ENCODE peak calls at places on chromosomes 16 and 17, in four cellular contexts. One of them, this sample, is unnamed.

GRCh38 chr17:17028059-17028877 is 14.0 kb upstream of the MPRIP start:
- DNase-seq in PC-9: peak
- DNase-seq in CD8-positive, alpha-beta memory T cell: no peak
- DNase-seq in thoracic aorta: no peak
- DNase-seq in this sample: no peak

GRCh38 chr16:83301966-83302365 is 505.8 kb upstream of the HSBP1 start:
- DNase-seq in PC-9: no peak
- DNase-seq in CD8-positive, alpha-beta memory T cell: no peak
- DNase-seq in thoracic aorta: no peak
- DNase-seq in this sample: no peak

GRCh38 chr17:68674271-68674925 is 73.2 kb upstream of the FAM20A start:
- DNase-seq in PC-9: no peak
- DNase-seq in CD8-positive, alpha-beta memory T cell: no peak
- DNase-seq in thoracic aorta: no peak
- DNase-seq in this sample: no peak

GRCh38 chr17:40399185-40399584 is 18.5 kb downstream of the TOP2A start:
- DNase-seq in PC-9: peak
- DNase-seq in CD8-positive, alpha-beta memory T cell: no peak
- DNase-seq in thoracic aorta: no peak
- DNase-seq in this sample: no peak

GRCh38 chr17:48871551-48872351 is 20.8 kb upstream of the ATP5MC1 start:
- DNase-seq in PC-9: no peak
- DNase-seq in CD8-positive, alpha-beta memory T cell: no peak
- DNase-seq in thoracic aorta: no peak
- DNase-seq in this sample: no peak

GRCh38 chr17:1709971-1710806 is at the start of gene TLCD2:
- DNase-seq in PC-9: peak
- DNase-seq in CD8-positive, alpha-beta memory T cell: no peak
- DNase-seq in thoracic aorta: no peak
- DNase-seq in this sample: peak

GRCh38 chr17:45871718-45872117 is 22.6 kb upstream of the MAPT start:
- DNase-seq in PC-9: no peak
- DNase-seq in CD8-positive, alpha-beta memory T cell: no peak
- DNase-seq in thoracic aorta: no peak
- DNase-seq in this sample: no peak

GRCh38 chr17:65527381-65527780 is 34.1 kb downstream of the AXIN2 start:
- DNase-seq in PC-9: no peak
- DNase-seq in CD8-positive, alpha-beta memory T cell: no peak
- DNase-seq in thoracic aorta: no peak
- DNase-seq in this sample: peak

GRCh38 chr16:5551909-5552308 is 454.3 kb upstream of the EEF2KMT start:
- DNase-seq in PC-9: no peak
- DNase-seq in CD8-positive, alpha-beta memory T cell: no peak
- DNase-seq in thoracic aorta: no peak
- DNase-seq in this sample: no peak

GRCh38 chr16:80938035-80938927 is 68.4 kb downstream of the CMC2 start:
- DNase-seq in PC-9: no peak
- DNase-seq in CD8-positive, alpha-beta memory T cell: no peak
- DNase-seq in thoracic aorta: peak
- DNase-seq in this sample: peak

GRCh38 chr16:249431-249830 is 14.8 kb downstream of the FAM234A start:
- DNase-seq in PC-9: no peak
- DNase-seq in CD8-positive, alpha-beta memory T cell: no peak
- DNase-seq in thoracic aorta: no peak
- DNase-seq in this sample: no peak

GRCh38 chr17:78356163-78356713 is 3.6 kb downstream of the SOCS3 start:
- DNase-seq in PC-9: peak
- DNase-seq in CD8-positive, alpha-beta memory T cell: peak
- DNase-seq in thoracic aorta: no peak
- DNase-seq in this sample: no peak

GRCh38 chr16:65745-66144 is 6.7 kb downstream of the RHBDF1 start:
- DNase-seq in PC-9: peak
- DNase-seq in CD8-positive, alpha-beta memory T cell: peak
- DNase-seq in thoracic aorta: peak
- DNase-seq in this sample: no peak

GRCh38 chr16:87851141-87851587 is 18.1 kb downstream of the SLC7A5 start:
- DNase-seq in PC-9: no peak
- DNase-seq in CD8-positive, alpha-beta memory T cell: no peak
- DNase-seq in thoracic aorta: no peak
- DNase-seq in this sample: no peak

GRCh38 chr16:6232060-6232459 is 1100.6 kb upstream of the RBFOX1 start:
- DNase-seq in PC-9: no peak
- DNase-seq in CD8-positive, alpha-beta memory T cell: no peak
- DNase-seq in thoracic aorta: no peak
- DNase-seq in this sample: no peak

GRCh38 chr16:85557976-85558589 is 55.0 kb upstream of the GSE1 start:
- DNase-seq in PC-9: peak
- DNase-seq in CD8-positive, alpha-beta memory T cell: no peak
- DNase-seq in thoracic aorta: no peak
- DNase-seq in this sample: no peak

GRCh38 chr17:73613947-73614655 is 30.1 kb downstream of the SDK2 start:
- DNase-seq in PC-9: no peak
- DNase-seq in CD8-positive, alpha-beta memory T cell: no peak
- DNase-seq in thoracic aorta: no peak
- DNase-seq in this sample: no peak

GRCh38 chr16:85621698-85622433 is 8.7 kb downstream of the GSE1 start:
- DNase-seq in PC-9: peak
- DNase-seq in CD8-positive, alpha-beta memory T cell: no peak
- DNase-seq in thoracic aorta: no peak
- DNase-seq in this sample: no peak

GRCh38 chr17:46991618-46992017 is 12.6 kb upstream of the RPRML start:
- DNase-seq in PC-9: no peak
- DNase-seq in CD8-positive, alpha-beta memory T cell: no peak
- DNase-seq in thoracic aorta: no peak
- DNase-seq in this sample: no peak

GRCh38 chr16:29124828-29125227 is 140.0 kb downstream of the LAT start:
- DNase-seq in PC-9: no peak
- DNase-seq in CD8-positive, alpha-beta memory T cell: no peak
- DNase-seq in thoracic aorta: no peak
- DNase-seq in this sample: no peak

GRCh38 chr17:4980644-4981216 is 6.7 kb downstream of the CAMTA2 start:
- DNase-seq in PC-9: no peak
- DNase-seq in CD8-positive, alpha-beta memory T cell: no peak
- DNase-seq in thoracic aorta: no peak
- DNase-seq in this sample: no peak

GRCh38 chr17:5123343-5124124 is 7.7 kb downstream of the USP6 start:
- DNase-seq in PC-9: no peak
- DNase-seq in CD8-positive, alpha-beta memory T cell: no peak
- DNase-seq in thoracic aorta: no peak
- DNase-seq in this sample: peak

GRCh38 chr16:87665193-87665592 is 62.9 kb downstream of the JPH3 start:
- DNase-seq in PC-9: no peak
- DNase-seq in CD8-positive, alpha-beta memory T cell: no peak
- DNase-seq in thoracic aorta: no peak
- DNase-seq in this sample: no peak

GRCh38 chr17:69567130-69567529 is 152.6 kb downstream of the MAP2K6 start:
- DNase-seq in PC-9: no peak
- DNase-seq in CD8-positive, alpha-beta memory T cell: no peak
- DNase-seq in thoracic aorta: no peak
- DNase-seq in this sample: no peak

GRCh38 chr16:87333581-87334331 is 16.6 kb upstream of the C16orf95 start:
- DNase-seq in PC-9: no peak
- DNase-seq in CD8-positive, alpha-beta memory T cell: no peak
- DNase-seq in thoracic aorta: no peak
- DNase-seq in this sample: no peak

GRCh38 chr17:82160081-82160480 is 52.6 kb downstream of the CCDC57 start:
- DNase-seq in PC-9: no peak
- DNase-seq in CD8-positive, alpha-beta memory T cell: no peak
- DNase-seq in thoracic aorta: no peak
- DNase-seq in this sample: no peak

GRCh38 chr17:41284546-41284945 is 9.0 kb downstream of the KRTAP9-7 start:
- DNase-seq in PC-9: no peak
- DNase-seq in CD8-positive, alpha-beta memory T cell: no peak
- DNase-seq in thoracic aorta: no peak
- DNase-seq in this sample: no peak

DNA sequence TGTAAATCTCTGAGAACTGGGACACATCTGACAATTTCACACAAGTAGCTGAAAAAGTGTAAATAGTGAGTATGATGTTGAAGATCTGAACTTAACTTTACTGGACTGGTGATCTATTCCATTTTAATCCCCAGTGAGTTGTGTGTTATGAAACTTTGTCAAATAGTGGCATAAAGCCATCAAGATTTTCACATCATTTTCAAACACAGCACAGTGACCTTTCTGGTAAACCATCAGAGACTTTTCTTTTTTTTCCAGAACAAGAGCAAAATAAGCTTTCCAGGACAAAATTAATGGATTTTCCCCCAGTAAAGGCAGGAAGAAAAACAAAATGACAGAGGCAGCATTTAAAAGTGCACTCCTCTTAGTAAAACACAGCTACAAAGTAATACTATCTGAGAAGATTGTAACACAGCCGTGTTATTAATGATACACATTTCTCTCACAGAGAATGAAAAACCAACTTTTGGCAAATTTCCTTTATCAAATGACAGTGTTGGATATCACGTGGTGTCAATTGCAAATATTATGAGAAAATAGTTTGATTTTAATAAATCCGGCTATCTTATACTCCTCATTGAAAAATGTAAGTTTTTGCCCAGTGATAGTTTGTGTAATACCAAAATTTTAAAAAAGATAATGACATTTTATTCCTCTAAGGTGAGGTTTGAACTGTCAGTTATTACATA is 16.8 kb upstream of the COL1A1 start:
- DNase-seq in PC-9: peak
- DNase-seq in CD8-positive, alpha-beta memory T cell: no peak
- DNase-seq in thoracic aorta: no peak
- DNase-seq in this sample: no peak
- H3K27ac ChIP-seq in PC-9: peak
- H3K27ac ChIP-seq in CD8-positive, alpha-beta memory T cell: no peak
- H3K27ac ChIP-seq in thoracic aorta: peak
- H3K27ac ChIP-seq in this sample: peak

DNA sequence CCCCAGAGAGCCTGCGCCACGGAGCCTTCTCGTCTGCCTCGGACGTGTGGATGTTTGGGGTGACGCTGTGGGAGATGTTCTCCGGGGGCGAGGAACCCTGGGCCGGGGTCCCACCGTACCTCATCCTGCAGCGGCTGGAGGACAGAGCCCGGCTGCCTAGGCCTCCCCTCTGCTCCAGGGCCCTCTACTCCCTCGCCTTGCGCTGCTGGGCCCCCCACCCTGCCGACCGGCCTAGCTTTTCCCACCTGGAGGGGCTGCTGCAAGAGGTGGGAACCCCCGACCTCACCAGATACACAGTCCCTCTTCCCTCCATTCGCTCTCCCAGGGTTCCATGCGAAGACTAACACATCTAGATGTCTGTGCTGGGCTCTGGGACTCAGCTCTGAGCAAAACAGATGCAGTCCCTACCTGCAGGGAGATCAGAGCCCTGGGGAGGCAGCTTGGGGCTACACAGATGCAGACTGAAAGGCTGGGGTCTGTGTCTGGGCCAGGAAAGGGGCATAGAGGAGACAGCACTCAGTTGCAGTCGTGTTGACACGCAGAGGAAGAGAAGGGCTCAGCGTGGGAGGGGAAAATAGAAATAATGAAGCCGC is 3.7 kb downstream of the TNK1 start:
- DNase-seq in PC-9: no peak
- DNase-seq in CD8-positive, alpha-beta memory T cell: no peak
- DNase-seq in thoracic aorta: no peak
- DNase-seq in this sample: no peak
- H3K27ac ChIP-seq in PC-9: no peak
- H3K27ac ChIP-seq in CD8-positive, alpha-beta memory T cell: peak
- H3K27ac ChIP-seq in thoracic aorta: no peak
- H3K27ac ChIP-seq in this sample: no peak

GRCh38 chr17:49887086-49887743 is 39.3 kb upstream of the TAC4 start:
- DNase-seq in PC-9: peak
- DNase-seq in CD8-positive, alpha-beta memory T cell: no peak
- DNase-seq in thoracic aorta: no peak
- DNase-seq in this sample: no peak

GRCh38 chr17:49889500-49889899 is 41.6 kb upstream of the TAC4 start:
- DNase-seq in PC-9: peak
- DNase-seq in CD8-positive, alpha-beta memory T cell: no peak
- DNase-seq in thoracic aorta: no peak
- DNase-seq in this sample: no peak

GRCh38 chr17:49890077-49890821 is 42.4 kb upstream of the TAC4 start:
- DNase-seq in PC-9: no peak
- DNase-seq in CD8-positive, alpha-beta memory T cell: no peak
- DNase-seq in thoracic aorta: no peak
- DNase-seq in this sample: no peak

GRCh38 chr17:49886036-49886435 is 38.2 kb upstream of the TAC4 start:
- DNase-seq in PC-9: no peak
- DNase-seq in CD8-positive, alpha-beta memory T cell: no peak
- DNase-seq in thoracic aorta: no peak
- DNase-seq in this sample: no peak

DNA sequence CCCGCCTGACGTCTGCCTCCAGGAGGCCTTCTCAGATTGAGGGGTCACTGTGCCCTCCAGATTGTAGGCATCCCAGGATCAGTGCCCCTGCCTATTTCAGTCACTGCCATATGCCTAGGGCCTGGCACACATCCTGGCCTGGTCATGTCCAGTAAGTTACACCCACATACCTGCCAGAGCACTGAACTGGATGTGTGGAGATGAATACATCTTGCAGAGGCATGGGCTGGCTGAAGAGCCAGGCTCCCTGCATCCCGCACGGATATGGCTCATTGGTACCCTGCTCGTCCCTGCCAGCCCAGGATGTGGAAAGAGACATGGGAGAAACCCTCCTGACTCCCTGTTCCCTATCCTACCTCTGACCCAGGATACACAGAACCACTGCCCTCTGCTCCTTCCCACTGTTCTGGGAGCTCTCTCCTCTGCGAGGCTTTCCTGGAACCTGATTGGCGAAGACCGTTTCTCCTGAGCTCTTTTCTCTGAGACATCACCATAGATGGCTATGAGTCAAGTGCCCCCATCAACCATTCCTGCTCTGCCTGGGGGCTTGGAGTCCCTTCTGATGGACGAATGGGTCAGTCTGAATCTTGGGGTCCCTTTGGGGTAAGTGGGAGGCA is 40.0 kb upstream of the TAC4 start:
- DNase-seq in PC-9: peak
- DNase-seq in CD8-positive, alpha-beta memory T cell: no peak
- DNase-seq in thoracic aorta: no peak
- DNase-seq in this sample: no peak
- H3K27ac ChIP-seq in PC-9: peak
- H3K27ac ChIP-seq in CD8-positive, alpha-beta memory T cell: no peak
- H3K27ac ChIP-seq in thoracic aorta: no peak
- H3K27ac ChIP-seq in this sample: no peak

GRCh38 chr17:7916799-7917198 is 710 bp upstream of the RNF227 start:
- DNase-seq in PC-9: no peak
- DNase-seq in CD8-positive, alpha-beta memory T cell: no peak
- DNase-seq in thoracic aorta: no peak
- DNase-seq in this sample: no peak

GRCh38 chr17:7915611-7916382 is at the start of gene RNF227:
- DNase-seq in PC-9: peak
- DNase-seq in CD8-positive, alpha-beta memory T cell: peak
- DNase-seq in thoracic aorta: peak
- DNase-seq in this sample: peak

GRCh38 chr17:7912927-7913524 is 3.1 kb downstream of the RNF227 start:
- DNase-seq in PC-9: peak
- DNase-seq in CD8-positive, alpha-beta memory T cell: no peak
- DNase-seq in thoracic aorta: no peak
- DNase-seq in this sample: no peak

GRCh38 chr17:7914771-7915610 is 1.1 kb downstream of the RNF227 start:
- DNase-seq in PC-9: no peak
- DNase-seq in CD8-positive, alpha-beta memory T cell: no peak
- DNase-seq in thoracic aorta: no peak
- DNase-seq in this sample: peak

DNA sequence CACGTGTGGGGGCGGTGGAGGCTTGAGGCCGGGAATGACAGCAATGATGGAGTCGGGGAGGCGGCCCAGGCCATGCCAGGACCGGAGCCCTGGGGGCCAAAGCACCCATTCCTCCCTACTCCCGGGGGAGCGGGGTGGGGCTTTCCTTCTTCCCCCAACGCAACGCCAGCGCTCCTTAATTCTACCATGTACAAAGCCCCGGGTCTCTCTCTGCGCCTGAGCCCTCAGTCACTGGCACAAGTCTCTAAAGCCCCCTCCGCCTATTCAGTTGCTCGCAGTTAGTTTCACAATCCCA is 241 bp upstream of the RNF227 start:
- DNase-seq in PC-9: no peak
- DNase-seq in CD8-positive, alpha-beta memory T cell: no peak
- DNase-seq in thoracic aorta: no peak
- DNase-seq in this sample: no peak
- H3K27ac ChIP-seq in PC-9: no peak
- H3K27ac ChIP-seq in CD8-positive, alpha-beta memory T cell: peak
- H3K27ac ChIP-seq in thoracic aorta: peak
- H3K27ac ChIP-seq in this sample: peak